ENCODE peak calls at places on chromosomes 12 and 14, in four cellular contexts. O is amniotic stem cell, X is activated T-cell treated with anti-CD3 and anti-CD28 coated beads for 24 hours, S is RWPE1. T is an unnamed sample.

GRCh38 chr14:92513204-92513965 is at the start of gene RIN3:
- DNase-seq in O (peak; percentile 51), X (peak; percentile 14), S (peak; percentile 47), T (no peak)

GRCh38 chr12:47155457-47156166 is 75.9 kb upstream of the AMIGO2 start:
- DNase-seq in O (peak; percentile 6), X (no peak), S (no peak), T (no peak)

GRCh38 chr14:54478621-54479215 is 10.1 kb downstream of the GMFB start:
- DNase-seq in O (no peak), X (no peak), S (no peak), T (no peak)

GRCh38 chr14:102095231-102095870 is 8.5 kb upstream of the HSP90AA1 start:
- DNase-seq in O (no peak), X (no peak), S (no peak), T (no peak)

GRCh38 chr12:64522807-64523206 is 70.9 kb downstream of the TBK1 start:
- DNase-seq in O (no peak), X (no peak), S (no peak), T (no peak)

GRCh38 chr12:124195226-124195938 is 99.5 kb upstream of the RFLNA start:
- DNase-seq in O (no peak), X (no peak), S (no peak), T (no peak)

GRCh38 chr12:124524231-124524925 is 43.0 kb downstream of the NCOR2 start:
- DNase-seq in O (no peak), X (no peak), S (peak; percentile 69), T (no peak)

GRCh38 chr12:15709524-15709923 is 79.7 kb downstream of the EPS8 start:
- DNase-seq in O (no peak), X (no peak), S (no peak), T (no peak)

T was measured in prostate gland.